ENCODE peak calls at places on chromosomes 4 and X, in eight cellular contexts. X is colonic mucosa, C is esophagus squamous epithelium, Z is keratinocyte, E is heart left ventricle, O is cardiac muscle cell, U is SK-N-SH, H is HepG2. N is an unnamed sample.

GRCh38 chr4:156298230-156298629 is 344.6 kb upstream of the CTSO start:
- DNase-seq in X (no peak), C (no peak), Z (no peak), E (no peak), O (no peak), U (no peak), H (no peak), N (no peak)

GRCh38 chr4:174789666-174790065 is 39.4 kb downstream of the GLRA3 start:
- DNase-seq in X (no peak), C (no peak), Z (no peak), E (no peak), O (no peak), U (no peak), H (no peak), N (no peak)

GRCh38 chrX:123648028-123648810 is 84.6 kb downstream of the THOC2 start:
- DNase-seq in X (peak; percentile 56), C (no peak), Z (no peak), E (no peak), O (peak; percentile 70), U (no peak), H (peak; percentile 81), N (peak; percentile 29)

GRCh38 chr4:38781854-38782261 is 932 bp downstream of the TLR10 start:
- DNase-seq in X (no peak), C (no peak), Z (no peak), E (no peak), O (no peak), U (no peak), H (no peak), N (no peak)

GRCh38 chr4:96602661-96603060 is 762.8 kb downstream of the PDHA2 start:
- DNase-seq in X (no peak), C (no peak), Z (no peak), E (no peak), O (no peak), U (no peak), H (no peak), N (no peak)

GRCh38 chr4:38154681-38155588 is 194.7 kb downstream of the PTTG2 start:
- DNase-seq in X (peak; percentile 84), C (no peak), Z (no peak), E (peak; percentile 73), O (no peak), U (no peak), H (no peak), N (peak; percentile 19)

GRCh38 chrX:138708268-138708667 is 3.2 kb downstream of the FGF13 start:
- DNase-seq in X (no peak), C (no peak), Z (no peak), E (no peak), O (peak; percentile 58), U (no peak), H (no peak), N (no peak)

GRCh38 chr4:6926681-6927478 is 17.3 kb downstream of the TBC1D14 start:
- DNase-seq in X (peak; percentile 92), C (no peak), Z (no peak), E (peak; percentile 73), O (no peak), U (no peak), H (peak; percentile 96), N (peak; percentile 55)

GRCh38 chr4:14984452-14984851 is 17.8 kb upstream of the CPEB2 start:
- DNase-seq in X (no peak), C (no peak), Z (no peak), E (no peak), O (no peak), U (no peak), H (no peak), N (no peak)

GRCh38 chrX:119228506-119229290 is 7.4 kb upstream of the PGRMC1 start:
- DNase-seq in X (no peak), C (no peak), Z (no peak), E (no peak), O (no peak), U (no peak), H (no peak), N (no peak)

GRCh38 chrX:82648062-82648461 is 860.0 kb upstream of the POU3F4 start:
- DNase-seq in X (no peak), C (no peak), Z (no peak), E (no peak), O (peak; percentile 1), U (no peak), H (no peak), N (no peak)

GRCh38 chrX:15563056-15563455 is 37.7 kb downstream of the ACE2 start:
- DNase-seq in X (peak; percentile 38), C (no peak), Z (no peak), E (no peak), O (no peak), U (no peak), H (no peak), N (no peak)

GRCh38 chr4:181959121-181959520 is 284.1 kb upstream of the TENM3 start:
- DNase-seq in X (no peak), C (no peak), Z (no peak), E (no peak), O (peak; percentile 53), U (no peak), H (no peak), N (no peak)

GRCh38 chr4:3827616-3828492 is 61.7 kb downstream of the ADRA2C start:
- DNase-seq in X (peak; percentile 91), C (no peak), Z (no peak), E (peak; percentile 90), O (no peak), U (peak; percentile 93), H (peak; percentile 85), N (no peak)

GRCh38 chr4:147739239-147739823 is 7.4 kb downstream of the ARHGAP10 start:
- DNase-seq in X (no peak), C (no peak), Z (no peak), E (no peak), O (no peak), U (no peak), H (no peak), N (no peak)

GRCh38 chr4:169008478-169008877 is 1.6 kb downstream of the CBR4 start:
- DNase-seq in X (no peak), C (no peak), Z (no peak), E (no peak), O (no peak), U (no peak), H (no peak), N (no peak)

GRCh38 chr4:169010125-169011023 is at the start of gene CBR4:
- DNase-seq in X (peak; percentile 98), C (peak; percentile 96), Z (peak; percentile 81), E (peak; percentile 99), O (peak; percentile 98), U (peak; percentile 86), H (peak; percentile 97), N (peak; percentile 97)

GRCh38 chr4:169000315-169000714 is 9.7 kb downstream of the CBR4 start:
- DNase-seq in X (no peak), C (no peak), Z (no peak), E (no peak), O (no peak), U (no peak), H (no peak), N (no peak)

GRCh38 chr4:169009281-169010124 is 552 bp downstream of the CBR4 start:
- DNase-seq in X (peak; percentile 71), C (peak; percentile 19), Z (no peak), E (peak; percentile 80), O (peak; percentile 76), U (no peak), H (peak; percentile 63), N (peak; percentile 62)

GRCh38 chr4:169005453-169006099 is 4.5 kb downstream of the CBR4 start:
- DNase-seq in X (no peak), C (no peak), Z (no peak), E (no peak), O (no peak), U (no peak), H (peak; percentile 65), N (no peak)
- H3K4me1 ChIP-seq in X (no peaks in the 10 kb centered on the region), C (peaks cover 7% of the 10 kb centered on the region), Z (peaks cover 10% of the 10 kb centered on the region), E (peaks cover 12% of the 10 kb centered on the region), O (peaks cover 31% of the 10 kb centered on the region), U (peaks cover 12% of the 10 kb centered on the region), H (peaks cover 51% of the 10 kb centered on the region), N (peaks cover 32% of the 10 kb centered on the region)

GRCh38 chr4:140704964-140705363 is 51.2 kb downstream of the TBC1D9 start:
- DNase-seq in X (no peak), C (no peak), Z (no peak), E (no peak), O (no peak), U (no peak), H (no peak), N (no peak)

GRCh38 chr4:140704392-140704955 is 51.7 kb downstream of the TBC1D9 start:
- DNase-seq in X (no peak), C (no peak), Z (no peak), E (no peak), O (no peak), U (no peak), H (no peak), N (no peak)

GRCh38 chr4:140705625-140706275 is 50.4 kb downstream of the TBC1D9 start:
- DNase-seq in X (no peak), C (no peak), Z (no peak), E (no peak), O (no peak), U (peak; percentile 22), H (no peak), N (no peak)

GRCh38 chr4:140703463-140703862 is 52.7 kb downstream of the TBC1D9 start:
- DNase-seq in X (no peak), C (no peak), Z (no peak), E (no peak), O (no peak), U (no peak), H (peak; percentile 35), N (no peak)

GRCh38 chr4:140702096-140702757 is 54.0 kb downstream of the TBC1D9 start:
- DNase-seq in X (no peak), C (no peak), Z (no peak), E (no peak), O (no peak), U (no peak), H (no peak), N (no peak)
- H3K4me3 ChIP-seq in X (no peak overlapping the region), C (no peak overlapping the region), Z (no peak overlapping the region), E (no peak overlapping the region), O (no peak overlapping the region), U (no peak overlapping the region), H (no peak overlapping the region), N (no peak overlapping the region)

GRCh38 chr4:145501051-145501660 is 19.5 kb downstream of the SMAD1 start:
- DNase-seq in X (no peak), C (no peak), Z (no peak), E (no peak), O (no peak), U (no peak), H (no peak), N (no peak)
- H3K4me1 ChIP-seq in X (no peaks in the 10 kb centered on the region), C (no peaks in the 10 kb centered on the region), Z (peaks cover 4% of the 10 kb centered on the region), E (peaks cover 20% of the 10 kb centered on the region), O (peaks cover 29% of the 10 kb centered on the region), U (no peaks in the 10 kb centered on the region), H (peaks cover 29% of the 10 kb centered on the region), N (no peaks in the 10 kb centered on the region)

GRCh38 chr4:75699299-75699698 is 25.1 kb upstream of the USO1 start:
- DNase-seq in X (no peak), C (no peak), Z (no peak), E (no peak), O (no peak), U (no peak), H (no peak), N (no peak)

GRCh38 chr4:75698162-75698962 is 25.2 kb upstream of the G3BP2 start:
- DNase-seq in X (no peak), C (no peak), Z (no peak), E (no peak), O (no peak), U (no peak), H (no peak), N (peak; percentile 19)

GRCh38 chr4:75696551-75696950 is 23.3 kb upstream of the G3BP2 start:
- DNase-seq in X (no peak), C (no peak), Z (no peak), E (no peak), O (no peak), U (no peak), H (no peak), N (no peak)

GRCh38 chr4:75696036-75696435 is 22.8 kb upstream of the G3BP2 start:
- DNase-seq in X (peak; percentile 70), C (no peak), Z (no peak), E (no peak), O (no peak), U (no peak), H (no peak), N (peak; percentile 40)

GRCh38 chr4:75698963-75699228 is 25.5 kb upstream of the USO1 start:
- DNase-seq in X (no peak), C (no peak), Z (no peak), E (no peak), O (no peak), U (no peak), H (no peak), N (no peak)
- H3K4me3 ChIP-seq in X (no peak overlapping the region), C (no peak overlapping the region), Z (no peak overlapping the region), E (no peak overlapping the region), O (no peak overlapping the region), U (no peak overlapping the region), H (no peak overlapping the region), N (no peak overlapping the region)

N was measured in CD4-positive, alpha-beta memory T cell.